ENCODE peak calls at places on chromosomes 11 and 22, in four cellular contexts. M is NCI-H2029 treated with DMSO at 0.1 percent for 48 hours; R is fibroblast of lung; A is stimulated activated CD4-positive, alpha-beta T cell treated with anti-CD3 and anti-CD28 coated beads, TNF-alpha, amount 100 ng/mL, for 48 hours. X is an unnamed sample.

GRCh38 chr11:38756537-38756936 is 2158.5 kb upstream of the RAG2 start:
- DNase-seq in M (no peak), A (no peak), R (no peak), X (no peak)

GRCh38 chr11:67057410-67057757 is 737 bp downstream of the RHOD start:
- DNase-seq in M (no peak), A (no peak), R (no peak), X (no peak)

GRCh38 chr22:19377565-19378361 is 53.8 kb downstream of the HIRA start:
- DNase-seq in M (no peak), A (no peak), R (no peak), X (no peak)

GRCh38 chr11:131408011-131408640 is 37.7 kb downstream of the NTM start:
- DNase-seq in R (peak), A (no peak), M (no peak), X (peak)

GRCh38 chr11:100789500-100789899 is 102.4 kb downstream of the ARHGAP42 start:
- DNase-seq in M (no peak), A (no peak), R (peak), X (no peak)

GRCh38 chr11:16226245-16226644 is 130.1 kb downstream of the SOX6 start:
- DNase-seq in A (no peak), M (peak), R (peak), X (no peak)

GRCh38 chr11:91158901-91159537 is 936.2 kb upstream of the CHORDC1 start:
- DNase-seq in M (no peak), R (peak), A (no peak), X (no peak)

GRCh38 chr22:19766506-19767426 is 6.2 kb downstream of the TBX1 start:
- DNase-seq in M (no peak), R (no peak), A (peak), X (no peak)

GRCh38 chr11:47617417-47617809 is 23.2 kb upstream of the C1QTNF4 start:
- DNase-seq in M (no peak), A (no peak), R (peak), X (no peak)

GRCh38 chr22:22556995-22557925 is 1.8 kb downstream of the PRAME start:
- DNase-seq in R (no peak), A (no peak), M (no peak), X (no peak)

GRCh38 chr11:83069441-83070043 is 2.2 kb downstream of the RAB30 start:
- DNase-seq in M (peak), A (no peak), R (no peak), X (no peak)

GRCh38 chr11:3942160-3942955 is 86.9 kb downstream of the STIM1 start:
- DNase-seq in M (no peak), R (no peak), A (no peak), X (no peak)

GRCh38 chr22:45995405-45996101 is 18.6 kb upstream of the WNT7B start:
- DNase-seq in A (no peak), M (no peak), R (no peak), X (no peak)

GRCh38 chr11:80330302-80330701 is 889.5 kb upstream of the TENM4 start:
- DNase-seq in A (no peak), M (no peak), R (peak), X (no peak)

GRCh38 chr22:48664586-48664985 is 1163.1 kb downstream of the BRD1 start:
- DNase-seq in M (no peak), R (no peak), A (no peak), X (no peak)

GRCh38 chr11:46528445-46529085 is 65.3 kb downstream of the AMBRA1 start:
- DNase-seq in M (no peak), A (no peak), R (no peak), X (no peak)

GRCh38 chr22:36986242-36986821 is 32.9 kb downstream of the TST start:
- DNase-seq in A (peak), M (no peak), R (peak), X (no peak)

GRCh38 chr11:69367211-69367964 is 73.4 kb downstream of the MYEOV start:
- DNase-seq in R (no peak), M (no peak), A (no peak), X (no peak)

GRCh38 chr11:61945191-61945590 is 5.0 kb upstream of the BEST1 start:
- DNase-seq in M (no peak), A (no peak), R (no peak), X (no peak)

GRCh38 chr11:128928400-128928799 is 14.3 kb downstream of the TP53AIP1 start:
- DNase-seq in M (no peak), R (no peak), A (no peak), X (no peak)

GRCh38 chr11:74276581-74276980 is 34.9 kb downstream of the P4HA3 start:
- DNase-seq in A (no peak), M (no peak), R (no peak), X (no peak)